ENCODE peak calls at places on chromosomes 7 and 10, in seven cellular contexts. S, N, D, X, K, V and L are unnamed samples.

GRCh38 chr7:27143022-27143949 is at the start of gene HOXA5:
- DNase-seq in S (no peak), N (peak; percentile 64), D (no peak), X (no peak), K (no peak), V (no peak), L (no peak)

GRCh38 chr7:148704966-148705365 is 6.3 kb downstream of the CUL1 start:
- DNase-seq in S (no peak), N (no peak), D (no peak), X (no peak), K (no peak), V (no peak), L (no peak)

GRCh38 chr10:72248477-72249151 is 25.1 kb upstream of the DDIT4 start:
- DNase-seq in S (peak; percentile 64), N (peak; percentile 22), D (peak; percentile 80), X (peak; percentile 33), K (peak; percentile 54), V (no peak), L (peak; percentile 84)

GRCh38 chr10:71840177-71840711 is 10.8 kb downstream of the PSAP start:
- DNase-seq in S (no peak), N (peak; percentile 87), D (no peak), X (peak; percentile 91), K (no peak), V (peak; percentile 14), L (peak; percentile 90)

GRCh38 chr7:129529643-129530042 is 27.3 kb downstream of the SMKR1 start:
- DNase-seq in S (no peak), N (no peak), D (no peak), X (no peak), K (no peak), V (no peak), L (no peak)

GRCh38 chr10:128062837-128063563 is 63.2 kb downstream of the MKI67 start:
- DNase-seq in S (peak; percentile 51), N (no peak), D (peak; percentile 77), X (no peak), K (no peak), V (no peak), L (peak; percentile 48)

GRCh38 chr10:132654708-132655661 is 117.4 kb downstream of the INPP5A start:
- DNase-seq in S (peak; percentile 62), N (peak; percentile 83), D (peak; percentile 70), X (peak; percentile 77), K (peak; percentile 19), V (no peak), L (peak; percentile 77)

GRCh38 chr7:155211173-155211572 is 86.5 kb upstream of the INSIG1 start:
- DNase-seq in S (no peak), N (no peak), D (no peak), X (no peak), K (no peak), V (no peak), L (no peak)

GRCh38 chr10:68271104-68271882 is 39.4 kb upstream of the ATOH7 start:
- DNase-seq in S (no peak), N (no peak), D (no peak), X (no peak), K (no peak), V (no peak), L (no peak)

GRCh38 chr10:80322711-80323110 is 33.3 kb upstream of the MAT1A start:
- DNase-seq in S (no peak), N (no peak), D (no peak), X (no peak), K (no peak), V (no peak), L (no peak)

GRCh38 chr10:104037261-104037951 is 48.3 kb downstream of the COL17A1 start:
- DNase-seq in S (no peak), N (no peak), D (no peak), X (no peak), K (no peak), V (no peak), L (no peak)

GRCh38 chr10:49400365-49400764 is 4.5 kb upstream of the DRGX start:
- DNase-seq in S (no peak), N (no peak), D (no peak), X (no peak), K (no peak), V (no peak), L (no peak)

GRCh38 chr10:29324220-29324831 is 35.5 kb downstream of the LYZL1 start:
- DNase-seq in S (no peak), N (no peak), D (no peak), X (no peak), K (no peak), V (no peak), L (no peak)

GRCh38 chr10:29525762-29526161 is 109.0 kb downstream of the SVIL start:
- DNase-seq in S (no peak), N (no peak), D (no peak), X (no peak), K (no peak), V (no peak), L (no peak)

GRCh38 chr7:27073066-27073465 is 22.7 kb downstream of the HOXA1 start:
- DNase-seq in S (no peak), N (no peak), D (no peak), X (no peak), K (no peak), V (peak; percentile 20), L (no peak)

GRCh38 chr10:59173414-59173813 is 3.0 kb upstream of the PHYHIPL start:
- DNase-seq in S (no peak), N (no peak), D (no peak), X (no peak), K (no peak), V (no peak), L (no peak)

GRCh38 chr7:67406941-67407340 is 410.3 kb downstream of the TYW1 start:
- DNase-seq in S (no peak), N (no peak), D (no peak), X (no peak), K (no peak), V (no peak), L (no peak)